ENCODE peak calls at places on chromosomes 5 and 9, in nine cellular contexts. A is Peyer's patch, S is K562, Q is sigmoid colon, O is IMR-90, G is HepG2, F is heart left ventricle, T is HCT116, K is adrenal gland. H is an unnamed sample. For H3K4me1, the result is how much of the 10 kb centered on the place peaks cover.

GRCh38 chr5:109533847-109534272 is 124.1 kb upstream of the PJA2 start:
- DNase-seq in A (no peak), S (no peak), Q (no peak), O (no peak), G (no peak), F (no peak), T (no peak), K (no peak), H (no peak)

GRCh38 chr9:123389698-123390097 is 33.7 kb downstream of the CRB2 start:
- DNase-seq in A (no peak), S (no peak), Q (no peak), O (no peak), G (no peak), F (no peak), T (no peak), K (no peak), H (no peak)

GRCh38 chr5:98050583-98050982 is 722.9 kb upstream of the RGMB start:
- DNase-seq in A (no peak), S (no peak), Q (no peak), O (peak), G (no peak), F (no peak), T (no peak), K (no peak), H (no peak)

GRCh38 chr9:120348951-120349429 is 231.0 kb downstream of the CDK5RAP2 start:
- DNase-seq in A (no peak), S (peak), Q (no peak), O (peak), G (peak), F (peak), T (peak), K (peak), H (peak)

GRCh38 chr9:135376511-135377173 is 102.9 kb upstream of the PPP1R26 start:
- DNase-seq in A (no peak), S (no peak), Q (no peak), O (no peak), G (no peak), F (no peak), T (no peak), K (no peak), H (no peak)

GRCh38 chr9:117957267-117957666 is 253.1 kb downstream of the TLR4 start:
- DNase-seq in A (no peak), S (no peak), Q (no peak), O (no peak), G (no peak), F (no peak), T (no peak), K (no peak), H (no peak)

GRCh38 chr5:172505840-172506638 is 51.7 kb upstream of the SH3PXD2B start:
- DNase-seq in A (peak), S (no peak), Q (peak), O (no peak), G (no peak), F (peak), T (no peak), K (no peak), H (peak)

GRCh38 chr9:107819772-107820171 is 330.2 kb upstream of the KLF4 start:
- DNase-seq in A (peak), S (no peak), Q (no peak), O (no peak), G (no peak), F (no peak), T (no peak), K (no peak), H (no peak)

GRCh38 chr9:2741441-2742158 is 24.3 kb downstream of the KCNV2 start:
- DNase-seq in A (no peak), S (no peak), Q (no peak), O (no peak), G (no peak), F (no peak), T (no peak), K (peak), H (peak)

GRCh38 chr5:141250576-141250975 is 5.4 kb downstream of the PCDHB15 start:
- DNase-seq in A (no peak), S (no peak), Q (no peak), O (no peak), G (no peak), F (no peak), T (no peak), K (no peak), H (no peak)

GRCh38 chr9:34230556-34230955 is 51.7 kb downstream of the UBAP1 start:
- DNase-seq in A (no peak), S (no peak), Q (no peak), O (no peak), G (no peak), F (no peak), T (no peak), K (no peak), H (peak)

GRCh38 chr9:122091682-122092592 is 1.2 kb downstream of the TTLL11 start:
- DNase-seq in A (no peak), S (no peak), Q (no peak), O (no peak), G (no peak), F (no peak), T (no peak), K (no peak), H (no peak)

GRCh38 chr9:33415152-33416038 is 13.0 kb upstream of the AQP7 start:
- DNase-seq in A (peak), S (peak), Q (peak), O (peak), G (peak), F (peak), T (peak), K (peak), H (peak)

GRCh38 chr5:94674841-94675382 is 56.4 kb downstream of the SLF1 start:
- DNase-seq in A (no peak), S (no peak), Q (no peak), O (peak), G (no peak), F (no peak), T (no peak), K (no peak), H (no peak)

GRCh38 chr5:59769041-59769360 is 124.5 kb downstream of the PDE4D start:
- DNase-seq in A (no peak), S (no peak), Q (no peak), O (no peak), G (no peak), F (no peak), T (no peak), K (no peak), H (no peak)

GRCh38 chr5:41445937-41446563 is 64.4 kb downstream of the PLCXD3 start:
- DNase-seq in A (no peak), S (no peak), Q (no peak), O (peak), G (no peak), F (no peak), T (no peak), K (no peak), H (no peak)

GRCh38 chr5:158096835-158097234 is 237.9 kb upstream of the CLINT1 start:
- DNase-seq in A (no peak), S (no peak), Q (no peak), O (no peak), G (no peak), F (no peak), T (no peak), K (no peak), H (no peak)

GRCh38 chr9:100088202-100088601 is 10.6 kb downstream of the ERP44 start:
- DNase-seq in A (no peak), S (peak), Q (no peak), O (no peak), G (no peak), F (no peak), T (no peak), K (no peak), H (no peak)

GRCh38 chr5:76209297-76209696 is 126.1 kb downstream of the SV2C start:
- DNase-seq in A (no peak), S (no peak), Q (no peak), O (no peak), G (no peak), F (no peak), T (no peak), K (no peak), H (no peak)

GRCh38 chr5:75020016-75020656 is 32.2 kb downstream of the GCNT4 start:
- DNase-seq in A (peak), S (no peak), Q (no peak), O (no peak), G (peak), F (no peak), T (no peak), K (no peak), H (no peak)

GRCh38 chr9:135905380-135906282 is 1.7 kb downstream of the CAMSAP1 start:
- DNase-seq in A (no peak), S (no peak), Q (peak), O (peak), G (no peak), F (no peak), T (peak), K (peak), H (no peak)

GRCh38 chr5:140540227-140540626 is 7.2 kb upstream of the EIF4EBP3 start:
- DNase-seq in A (no peak), S (no peak), Q (no peak), O (no peak), G (no peak), F (no peak), T (no peak), K (no peak), H (no peak)

GRCh38 chr5:37842048-37842447 is 2.2 kb upstream of the GDNF start:
- DNase-seq in A (no peak), S (no peak), Q (no peak), O (no peak), G (no peak), F (no peak), T (no peak), K (no peak), H (no peak)

GRCh38 chr5:74382864-74383618 is 257.5 kb downstream of the ENC1 start:
- DNase-seq in A (no peak), S (no peak), Q (peak), O (peak), G (no peak), F (peak), T (no peak), K (peak), H (peak)

GRCh38 chr5:4758550-4758949 is 381.6 kb upstream of the ADAMTS16 start:
- DNase-seq in A (no peak), S (no peak), Q (no peak), O (no peak), G (no peak), F (no peak), T (no peak), K (no peak), H (no peak)

GRCh38 chr5:116652196-116652729 is 77.6 kb upstream of the SEMA6A start:
- DNase-seq in A (no peak), S (no peak), Q (peak), O (peak), G (peak), F (peak), T (peak), K (peak), H (no peak)

GRCh38 chr5:73280821-73281746 is 108.1 kb downstream of the TMEM174 start:
- DNase-seq in A (no peak), S (no peak), Q (no peak), O (peak), G (no peak), F (peak), T (peak), K (peak), H (no peak)

GRCh38 chr5:108421713-108422112 is 39.8 kb upstream of the FBXL17 start:
- DNase-seq in A (no peak), S (no peak), Q (no peak), O (peak), G (no peak), F (no peak), T (no peak), K (no peak), H (no peak)

DNA sequence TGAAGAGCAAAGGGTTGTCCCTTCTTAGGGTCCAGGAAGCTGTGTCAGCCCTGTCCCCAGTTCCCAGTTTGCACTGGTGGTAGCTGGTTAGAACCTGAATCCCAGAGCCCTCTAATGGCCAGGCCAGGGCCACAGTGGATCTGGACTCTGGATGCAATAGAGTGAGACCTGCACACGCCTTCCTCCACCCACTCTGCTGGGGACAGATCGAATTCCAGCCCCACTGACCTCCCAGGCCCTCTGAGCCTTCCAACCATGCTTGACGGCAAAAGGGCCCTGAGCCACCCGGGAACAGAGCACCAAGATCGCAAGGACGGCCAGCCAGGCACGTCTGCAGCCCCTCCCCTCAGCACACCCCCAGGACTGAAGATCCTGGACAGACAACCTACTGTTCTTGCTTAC is 23.7 kb downstream of the NAIF1 start:
- DNase-seq in A (peak), S (no peak), Q (no peak), O (no peak), G (peak), F (no peak), T (no peak), K (peak), H (peak)
- TF ChIP-seq POLR2A in A (no peak), S (no peak), Q (no peak), O (no peak), G (no peak), F (no peak), T (no peak), K (no peak), H (no peak)

DNA sequence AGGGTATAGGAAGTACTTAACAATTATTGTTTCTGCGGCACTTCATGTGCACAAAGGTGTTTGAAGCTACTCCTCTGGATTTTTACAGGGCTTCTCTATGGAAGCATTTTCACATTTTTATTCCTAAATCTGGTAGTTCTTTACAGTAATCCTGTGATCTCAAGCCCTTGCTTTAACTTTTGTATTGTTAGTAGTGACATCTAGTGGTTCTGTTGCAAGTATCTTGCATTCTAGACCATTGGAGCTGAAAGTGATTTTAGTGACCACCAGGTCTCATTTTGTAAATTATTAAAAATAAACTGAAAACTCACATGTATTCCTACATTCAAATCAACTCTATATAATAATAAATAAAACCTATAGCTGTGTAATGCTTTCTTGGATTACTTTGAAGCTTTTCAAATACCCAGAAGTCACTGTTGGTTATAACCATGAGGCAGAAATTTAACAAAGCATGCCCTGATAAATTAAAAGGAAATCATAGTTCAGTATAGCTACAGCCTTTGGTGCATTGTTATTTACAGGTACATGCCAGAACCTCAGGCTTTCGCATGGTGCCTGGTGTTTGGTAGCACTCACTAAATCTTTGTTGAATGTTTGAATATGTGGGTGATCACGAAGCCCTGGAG is 18.9 kb downstream of the RPS23 start:
- DNase-seq in A (no peak), S (no peak), Q (no peak), O (peak), G (no peak), F (no peak), T (peak), K (no peak), H (no peak)
- TF ChIP-seq CTCF in A (no peak), S (peak), Q (no peak), O (peak), G (peak), F (no peak), T (peak), K (peak), H (no peak)

DNA sequence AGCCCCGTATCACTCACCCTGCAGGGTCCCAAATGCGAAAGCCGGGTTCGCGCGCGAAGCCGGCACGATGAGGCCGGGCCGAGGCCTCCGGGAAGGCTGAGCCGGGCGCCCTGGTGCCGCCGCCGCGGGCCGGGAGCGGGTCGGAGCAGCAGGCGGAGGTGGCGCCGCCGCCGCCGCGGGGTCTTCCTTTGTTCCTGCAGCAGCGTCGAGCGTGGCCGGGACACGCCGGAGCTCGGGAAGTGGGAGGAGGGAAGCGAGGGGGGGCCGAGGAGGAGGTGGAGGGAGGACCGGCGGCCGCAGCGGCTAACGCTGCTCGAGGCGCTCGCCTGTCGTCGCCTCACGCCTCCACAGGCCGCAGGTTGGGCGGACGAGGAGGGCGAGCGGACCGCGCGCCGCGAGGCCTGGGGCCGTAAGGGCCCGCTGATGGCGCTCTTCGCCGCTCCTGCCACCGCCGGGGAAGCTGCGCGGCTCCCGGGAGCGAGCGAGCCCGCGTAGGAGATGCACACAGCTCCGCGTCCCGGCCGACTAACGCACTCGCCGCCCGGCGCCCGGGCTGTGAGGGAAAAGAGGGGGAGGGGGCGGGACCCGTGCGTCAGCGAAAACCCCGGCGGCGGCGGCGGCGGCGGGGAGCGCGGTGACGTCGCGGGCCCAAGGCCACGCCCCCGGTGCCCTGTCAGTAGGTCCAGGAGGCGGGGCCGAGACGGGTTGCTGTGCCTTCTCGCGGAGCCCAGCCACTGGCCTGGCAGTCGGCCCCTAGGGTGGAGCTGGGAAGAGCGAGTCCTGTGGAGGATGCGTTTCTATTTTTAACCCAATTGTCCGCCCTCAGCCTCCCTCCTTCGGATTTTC is at the start of gene ZFAND5:
- DNase-seq in A (peak), S (peak), Q (peak), O (peak), G (peak), F (peak), T (peak), K (peak), H (peak)
- H3K4me1 ChIP-seq in A (under half), S (under half), Q (under half), O (under half), G (half or more), F (under half), T (under half), K (under half), H (under half)

GRCh38 chr5:181259974-181260719 is 796 bp downstream of the TRIM52 start:
- DNase-seq in A (no peak), S (no peak), Q (no peak), O (no peak), G (no peak), F (no peak), T (no peak), K (peak), H (no peak)

GRCh38 chr5:181259283-181259682 is 1.7 kb downstream of the TRIM52 start:
- DNase-seq in A (no peak), S (no peak), Q (no peak), O (no peak), G (no peak), F (no peak), T (no peak), K (no peak), H (no peak)

GRCh38 chr5:181260720-181261319 is at the start of gene TRIM52:
- DNase-seq in A (peak), S (peak), Q (peak), O (peak), G (peak), F (peak), T (peak), K (peak), H (peak)

GRCh38 chr5:181263633-181264032 is 2.7 kb upstream of the TRIM52 start:
- DNase-seq in A (no peak), S (no peak), Q (no peak), O (no peak), G (no peak), F (no peak), T (no peak), K (no peak), H (no peak)

GRCh38 chr5:181261320-181262085 is 560 bp upstream of the TRIM52 start:
- DNase-seq in A (peak), S (peak), Q (peak), O (peak), G (peak), F (peak), T (peak), K (peak), H (peak)
- TF ChIP-seq POLR2A in A (peak), S (peak), Q (peak), O (peak), G (peak), F (peak), T (peak), K (peak), H (no peak)

GRCh38 chr5:118692811-118693342 is 295.5 kb downstream of the DTWD2 start:
- DNase-seq in A (no peak), S (no peak), Q (no peak), O (no peak), G (no peak), F (no peak), T (no peak), K (no peak), H (no peak)
- TF ChIP-seq CTCF in A (no peak), S (no peak), Q (no peak), O (no peak), G (no peak), F (no peak), T (no peak), K (no peak), H (no peak)

GRCh38 chr9:125933056-125933455 is 185.9 kb downstream of the PBX3 start:
- DNase-seq in A (no peak), S (no peak), Q (no peak), O (no peak), G (no peak), F (no peak), T (no peak), K (no peak), H (no peak)
- H3K4me1 ChIP-seq in A (under half), S (under half), Q (under half), O (under half), G (under half), F (under half), T (under half), K (under half), H (under half)

DNA sequence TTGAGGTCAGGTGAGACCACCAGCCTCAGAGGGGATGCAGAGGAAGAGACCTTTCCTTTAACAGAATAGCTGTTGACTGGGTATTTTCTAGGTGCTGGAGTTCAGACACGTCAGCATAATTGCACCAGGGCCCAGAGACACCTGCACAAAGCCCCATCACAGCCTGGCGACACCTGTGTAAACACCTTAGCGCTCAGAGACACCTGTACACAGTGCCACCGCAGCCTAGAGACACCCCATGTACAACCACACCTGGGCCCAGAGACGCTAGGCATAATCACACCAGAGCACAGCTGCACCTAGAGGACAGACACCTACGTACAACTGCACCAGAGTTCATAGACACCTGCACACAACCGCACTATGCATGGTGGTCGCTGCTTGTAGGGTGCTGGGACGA is 1.0 kb downstream of the TRIP13 start:
- DNase-seq in A (no peak), S (no peak), Q (peak), O (no peak), G (no peak), F (no peak), T (no peak), K (no peak), H (no peak)
- TF ChIP-seq POLR2A in A (no peak), S (no peak), Q (no peak), O (no peak), G (no peak), F (no peak), T (no peak), K (no peak), H (no peak)

DNA sequence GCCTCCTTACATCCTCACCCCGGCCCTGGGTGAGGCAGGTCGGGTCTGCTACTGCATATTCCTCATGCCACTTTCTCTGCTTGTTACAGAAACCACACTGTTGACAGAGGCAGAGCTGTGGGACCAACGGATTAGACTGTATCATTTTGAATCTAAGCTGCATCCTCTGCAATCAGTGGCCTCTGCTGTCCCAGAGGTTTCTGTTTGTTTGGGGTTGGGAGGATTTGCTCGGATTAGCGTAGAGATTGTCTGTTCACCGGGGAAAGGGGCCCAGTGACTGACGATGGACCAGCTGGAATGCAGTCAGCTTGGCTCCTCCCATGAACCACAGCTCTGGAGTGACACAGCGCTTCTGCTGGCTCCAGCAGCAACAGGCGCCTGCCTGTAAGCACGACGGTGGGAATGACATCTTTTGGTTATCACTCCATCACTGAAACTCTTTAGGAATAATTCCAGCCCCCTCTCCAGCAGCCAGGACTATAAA is 37.3 kb upstream of the ADRA1B start:
- DNase-seq in A (peak), S (peak), Q (peak), O (peak), G (peak), F (peak), T (no peak), K (peak), H (peak)
- TF ChIP-seq CTCF in A (no peak), S (no peak), Q (no peak), O (no peak), G (no peak), F (no peak), T (no peak), K (no peak), H (no peak)

GRCh38 chr5:43219120-43219519 is 27.1 kb downstream of the NIM1K start:
- DNase-seq in A (no peak), S (no peak), Q (no peak), O (no peak), G (no peak), F (no peak), T (no peak), K (no peak), H (no peak)
- H3K4me1 ChIP-seq in A (under half), S (under half), Q (under half), O (under half), G (under half), F (under half), T (under half), K (under half), H (under half)

H was measured in testis.